ENCODE peak calls at places on chromosomes 13 and 19, in ten cellular contexts. E is body of pancreas, T is nephron progenitor cell, X is neural crest cell, R is hepatocyte, I is psoas muscle, F is cardiac fibroblast, D is astrocyte of the cerebellum, Z is GM06990, W is fibroblast of the aortic adventitia. O is an unnamed sample.

GRCh38 chr19:8147579-8147978 is 1.8 kb downstream of the FBN3 start:
- DNase-seq in E (no peak), T (no peak), X (no peak), R (no peak), I (no peak), F (no peak), D (no peak), Z (no peak), W (no peak), O (no peak)

GRCh38 chr13:110396476-110396875 is 89.4 kb downstream of the COL4A2 start:
- DNase-seq in E (no peak), T (no peak), X (no peak), R (no peak), I (no peak), F (no peak), D (no peak), Z (no peak), W (no peak), O (no peak)

GRCh38 chr13:86825410-86825809 is 845.8 kb upstream of the SLITRK5 start:
- DNase-seq in E (no peak), T (no peak), X (no peak), R (no peak), I (no peak), F (no peak), D (no peak), Z (no peak), W (no peak), O (no peak)

GRCh38 chr13:56039992-56040391 is 1100.7 kb upstream of the PRR20A start:
- DNase-seq in E (no peak), T (no peak), X (no peak), R (no peak), I (no peak), F (no peak), D (no peak), Z (no peak), W (no peak), O (no peak)

GRCh38 chr19:40274585-40275544 is 10.3 kb downstream of the AKT2 start:
- DNase-seq in E (no peak), T (no peak), X (no peak), R (peak), I (no peak), F (no peak), D (no peak), Z (peak), W (no peak), O (peak)

GRCh38 chr19:677201-677600 is 1.0 kb downstream of the FSTL3 start:
- DNase-seq in E (peak), T (no peak), X (no peak), R (peak), I (peak), F (peak), D (peak), Z (no peak), W (peak), O (no peak)

GRCh38 chr19:43781630-43782310 is 997 bp upstream of the KCNN4 start:
- DNase-seq in E (no peak), T (no peak), X (no peak), R (no peak), I (no peak), F (no peak), D (no peak), Z (no peak), W (no peak), O (no peak)

GRCh38 chr19:14405758-14406644 is 13.1 kb downstream of the DDX39A start:
- DNase-seq in E (peak), T (peak), X (peak), R (peak), I (peak), F (peak), D (peak), Z (peak), W (peak), O (peak)

GRCh38 chr13:109667754-109668360 is 118.5 kb downstream of the IRS2 start:
- DNase-seq in E (no peak), T (no peak), X (no peak), R (no peak), I (no peak), F (no peak), D (no peak), Z (no peak), W (no peak), O (no peak)

GRCh38 chr13:83515267-83515666 is 367.0 kb downstream of the SLITRK1 start:
- DNase-seq in E (no peak), T (no peak), X (no peak), R (no peak), I (no peak), F (peak), D (peak), Z (no peak), W (peak), O (no peak)

GRCh38 chr13:94967183-94968039 is 255.1 kb upstream of the SOX21 start:
- DNase-seq in E (peak), T (peak), X (peak), R (peak), I (peak), F (peak), D (no peak), Z (peak), W (peak), O (peak)

GRCh38 chr13:104773775-104774174 is 1707.6 kb upstream of the SLC10A2 start:
- DNase-seq in E (no peak), T (no peak), X (no peak), R (peak), I (no peak), F (peak), D (peak), Z (no peak), W (peak), O (no peak)

GRCh38 chr19:46133101-46133627 is 8.7 kb upstream of the IGFL3 start:
- DNase-seq in E (peak), T (peak), X (peak), R (peak), I (no peak), F (peak), D (peak), Z (no peak), W (peak), O (no peak)

GRCh38 chr19:57719424-57719823 is 8.0 kb downstream of the ZNF671 start:
- DNase-seq in E (no peak), T (no peak), X (no peak), R (no peak), I (no peak), F (no peak), D (no peak), Z (no peak), W (no peak), O (no peak)

GRCh38 chr19:4891066-4891465 is 11.6 kb downstream of the ARRDC5 start:
- DNase-seq in E (no peak), T (no peak), X (no peak), R (no peak), I (no peak), F (no peak), D (no peak), Z (no peak), W (no peak), O (no peak)

GRCh38 chr19:5967571-5967970 is 10.4 kb downstream of the RANBP3 start:
- DNase-seq in E (no peak), T (no peak), X (no peak), R (no peak), I (no peak), F (no peak), D (no peak), Z (no peak), W (no peak), O (no peak)

GRCh38 chr13:85509512-85509911 is 289.7 kb downstream of the SLITRK6 start:
- DNase-seq in E (no peak), T (no peak), X (no peak), R (no peak), I (no peak), F (no peak), D (no peak), Z (no peak), W (no peak), O (no peak)

GRCh38 chr13:29511980-29512379 is 83.5 kb downstream of the SLC7A1 start:
- DNase-seq in E (no peak), T (no peak), X (no peak), R (no peak), I (no peak), F (peak), D (no peak), Z (no peak), W (peak), O (no peak)

GRCh38 chr19:8571006-8571411 is 6.2 kb downstream of the MYO1F start:
- DNase-seq in E (no peak), T (no peak), X (no peak), R (no peak), I (no peak), F (peak), D (no peak), Z (no peak), W (no peak), O (no peak)

GRCh38 chr19:12932392-12933286 is 872 bp downstream of the FARSA start:
- DNase-seq in E (no peak), T (no peak), X (no peak), R (no peak), I (no peak), F (no peak), D (no peak), Z (no peak), W (no peak), O (no peak)

GRCh38 chr19:40154121-40154680 is 37.0 kb upstream of the MAP3K10 start:
- DNase-seq in E (no peak), T (no peak), X (no peak), R (no peak), I (no peak), F (no peak), D (no peak), Z (no peak), W (no peak), O (no peak)

GRCh38 chr19:14091885-14092462 is 1.4 kb upstream of the SAMD1 start:
- DNase-seq in E (no peak), T (no peak), X (no peak), R (no peak), I (no peak), F (no peak), D (no peak), Z (no peak), W (no peak), O (peak)

GRCh38 chr19:56253737-56254136 is 18.8 kb upstream of the EDDM13 start:
- DNase-seq in E (no peak), T (no peak), X (no peak), R (peak), I (no peak), F (peak), D (peak), Z (peak), W (peak), O (peak)

GRCh38 chr13:43792456-43792855 is 5.7 kb upstream of the ENOX1 start:
- DNase-seq in E (no peak), T (no peak), X (no peak), R (no peak), I (no peak), F (peak), D (peak), Z (no peak), W (peak), O (no peak)
- TF ChIP-seq CTCF in E (no peak), T (no peak), X (no peak), R (no peak), I (no peak), F (no peak), D (peak), Z (no peak), W (no peak), O (no peak)

GRCh38 chr19:18282021-18282787 is 782 bp upstream of the JUND start:
- DNase-seq in E (no peak), T (no peak), X (no peak), R (no peak), I (no peak), F (no peak), D (no peak), Z (no peak), W (no peak), O (no peak)
- TF ChIP-seq CTCF in E (no peak), T (no peak), X (peak), R (peak), I (no peak), F (peak), D (no peak), Z (no peak), W (peak), O (no peak)

DNA sequence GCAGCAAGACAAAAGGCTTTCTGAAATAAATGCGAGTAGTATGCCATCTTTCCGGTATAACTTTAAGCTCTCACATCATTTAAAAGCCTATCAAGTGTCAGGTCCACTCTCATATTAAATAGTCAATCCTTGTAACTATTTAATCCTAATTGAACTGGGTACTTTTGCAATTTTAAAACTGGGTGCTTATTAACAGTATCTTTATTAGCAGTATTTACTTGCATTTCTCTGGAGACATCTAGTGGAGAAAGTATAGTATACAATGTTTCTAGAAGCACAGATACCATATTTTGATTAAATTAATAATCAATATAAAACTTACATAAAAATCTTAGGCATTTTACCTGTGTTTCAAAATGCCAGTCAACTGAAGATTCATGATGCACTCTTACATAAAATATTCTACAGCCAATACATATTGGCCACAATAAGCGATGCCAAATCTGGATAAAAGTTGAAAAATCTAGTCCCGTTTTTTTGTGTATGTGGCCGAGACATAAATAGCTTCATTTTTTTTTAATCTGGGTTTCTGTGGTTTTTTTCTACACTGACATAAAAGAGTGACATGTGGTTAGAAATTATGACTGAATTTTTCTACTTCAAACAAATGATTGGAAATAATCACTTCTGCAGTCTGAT is 4.3 kb upstream of the POSTN start:
- DNase-seq in E (no peak), T (no peak), X (no peak), R (peak), I (no peak), F (peak), D (peak), Z (no peak), W (peak), O (no peak)
- TF ChIP-seq CTCF in E (no peak), T (peak), X (peak), R (peak), I (peak), F (peak), D (peak), Z (peak), W (peak), O (peak)

GRCh38 chr13:46712524-46712923 is 84.4 kb downstream of the ESD start:
- DNase-seq in E (no peak), T (no peak), X (no peak), R (peak), I (no peak), F (no peak), D (no peak), Z (no peak), W (no peak), O (no peak)
- TF ChIP-seq CTCF in E (no peak), T (no peak), X (no peak), R (no peak), I (no peak), F (peak), D (peak), Z (no peak), W (peak), O (no peak)

O was measured in GM10248.